ENCODE peak calls at places on chromosomes 12 and 14, in six cellular contexts. Z, J, I, A, N and G are unnamed samples. For H3K36me3 and H3K4me1, the result is how much of the 10 kb centered on the place peaks cover.

GRCh38 chr12:132333766-132334165 is 4.4 kb upstream of the GALNT9 start:
- DNase-seq in N (no peak), J (no peak), A (no peak), I (no peak), Z (no peak), G (no peak)

GRCh38 chr14:85444685-85445084 is 85.3 kb upstream of the FLRT2 start:
- DNase-seq in J (no peak), Z (no peak), A (no peak), N (no peak), I (no peak), G (no peak)

GRCh38 chr12:79454338-79454777 is 236.4 kb downstream of the PAWR start:
- DNase-seq in I (no peak), J (no peak), A (peak), Z (no peak), N (no peak), G (no peak)

GRCh38 chr14:67695394-67695949 is at the start of gene RDH11:
- DNase-seq in I (peak), A (peak), J (peak), N (peak), Z (peak), G (peak)

GRCh38 chr12:57165741-57166140 is 18.3 kb upstream of the LRP1-AS start:
- DNase-seq in A (peak), Z (no peak), I (no peak), N (no peak), J (no peak), G (no peak)

GRCh38 chr12:51846911-51847829 is 1.3 kb downstream of the FIGNL2 start:
- DNase-seq in N (no peak), Z (peak), A (no peak), I (no peak), J (peak), G (peak)

GRCh38 chr14:90288646-90289355 is 32.4 kb downstream of the PSMC1 start:
- DNase-seq in J (no peak), Z (no peak), N (no peak), I (no peak), A (peak), G (no peak)

GRCh38 chr12:93569656-93570551 is 2.6 kb upstream of the SOCS2 start:
- DNase-seq in N (peak), I (peak), A (peak), J (peak), Z (peak), G (peak)

GRCh38 chr12:115199831-115200230 is 515.9 kb upstream of the TBX3 start:
- DNase-seq in A (no peak), J (no peak), N (no peak), Z (no peak), I (no peak), G (no peak)

GRCh38 chr12:27922591-27923139 is 49.9 kb downstream of the PTHLH start:
- DNase-seq in I (no peak), A (no peak), Z (peak), J (no peak), N (no peak), G (no peak)

GRCh38 chr14:76719664-76720063 is 41.6 kb upstream of the VASH1 start:
- DNase-seq in N (no peak), J (no peak), Z (no peak), I (no peak), A (no peak), G (peak)

GRCh38 chr12:96195845-96196451 is 1.8 kb downstream of the ELK3 start:
- DNase-seq in Z (no peak), N (no peak), A (no peak), I (peak), J (peak), G (no peak)

GRCh38 chr14:99274346-99275221 is 2.6 kb upstream of the BCL11B start:
- DNase-seq in N (peak), J (peak), A (peak), I (peak), Z (peak), G (peak)

DNA sequence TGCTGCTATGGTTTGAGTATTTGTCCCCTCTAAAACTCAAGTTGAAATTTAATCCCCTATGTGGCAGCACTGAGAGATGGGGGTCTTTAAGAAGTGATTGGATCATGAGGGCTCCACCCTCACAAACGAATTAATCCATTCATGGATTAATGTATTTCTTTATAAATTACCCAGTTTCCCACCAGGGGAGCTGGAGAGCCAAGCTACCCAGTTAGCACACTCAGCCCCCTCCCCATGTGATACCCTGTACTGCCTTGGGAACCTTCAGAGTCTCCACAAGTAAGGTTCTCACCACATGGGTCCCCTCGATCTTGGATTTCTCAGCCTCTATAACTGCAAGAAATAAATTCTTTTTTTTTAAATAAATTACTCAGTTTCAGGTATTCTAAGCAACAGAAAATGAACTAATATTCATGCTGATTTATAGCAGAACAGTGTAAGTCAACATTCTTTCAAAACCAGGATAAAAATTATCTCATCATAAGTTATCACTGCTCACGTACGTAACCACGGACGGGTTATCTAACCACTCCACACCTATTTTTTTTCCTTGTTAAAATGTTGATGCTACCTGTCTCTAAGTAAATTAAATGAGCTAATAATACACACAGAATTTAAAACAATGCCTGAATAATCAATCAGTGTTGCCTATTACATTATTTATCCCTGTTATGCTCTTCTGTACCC is 3.6 kb downstream of the NAP1L1 start:
- DNase-seq in I (no peak), J (no peak), A (no peak), Z (no peak), N (no peak), G (no peak)
- H3K36me3 ChIP-seq in I (under half), J (under half), A (under half), Z (under half), N (under half), G (under half)

DNA sequence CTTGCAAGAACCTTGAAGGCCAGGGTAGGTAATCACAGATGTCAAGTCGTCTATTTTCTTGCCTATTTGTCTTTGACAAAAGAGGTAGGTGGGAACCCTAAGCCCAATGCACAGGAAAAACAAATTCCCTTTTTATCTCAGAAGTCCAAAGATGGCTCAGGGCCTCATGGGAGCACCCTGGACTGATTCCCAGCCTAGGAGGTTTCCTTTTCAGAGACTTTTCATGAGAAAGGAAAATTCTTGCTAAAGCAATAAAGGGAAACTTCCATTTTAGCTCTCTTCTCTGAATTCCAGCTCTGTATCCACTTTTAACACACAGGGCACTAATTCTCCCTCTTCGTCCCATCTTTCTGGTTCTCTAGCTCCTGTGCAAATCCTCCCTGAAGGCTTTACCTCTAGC is 1.2 kb downstream of the ZNF641 start:
- DNase-seq in Z (no peak), A (no peak), I (no peak), J (no peak), N (no peak), G (no peak)
- H3K4me3 ChIP-seq in Z (no peak), A (no peak), I (peak), J (peak), N (no peak), G (peak)

GRCh38 chr12:66282244-66282643 is 20.0 kb upstream of the HELB start:
- DNase-seq in I (no peak), A (no peak), J (no peak), Z (no peak), N (no peak), G (no peak)

GRCh38 chr12:66290716-66291200 is 11.5 kb upstream of the HELB start:
- DNase-seq in A (peak), N (no peak), J (peak), I (peak), Z (no peak), G (no peak)

GRCh38 chr12:66288121-66288520 is 14.2 kb upstream of the HELB start:
- DNase-seq in A (peak), N (no peak), Z (no peak), I (peak), J (peak), G (no peak)

GRCh38 chr12:66287275-66287674 is 15.0 kb upstream of the HELB start:
- DNase-seq in N (no peak), A (no peak), I (no peak), Z (no peak), J (no peak), G (no peak)
- H3K4me1 ChIP-seq in N (under half), A (under half), I (half or more), Z (under half), J (half or more), G (under half)

GRCh38 chr12:22687677-22688076 is 62.7 kb downstream of the ETNK1 start:
- DNase-seq in I (no peak), N (no peak), J (no peak), Z (no peak), A (no peak), G (no peak)
- H3K36me3 ChIP-seq in I (under half), N (under half), J (under half), Z (under half), A (under half), G (under half)

GRCh38 chr12:123105427-123105826 is 45.5 kb downstream of the PITPNM2 start:
- DNase-seq in I (no peak), Z (no peak), J (no peak), A (no peak), N (no peak), G (no peak)
- H3K4me3 ChIP-seq in I (no peak), Z (no peak), J (no peak), A (no peak), N (no peak), G (peak)

DNA sequence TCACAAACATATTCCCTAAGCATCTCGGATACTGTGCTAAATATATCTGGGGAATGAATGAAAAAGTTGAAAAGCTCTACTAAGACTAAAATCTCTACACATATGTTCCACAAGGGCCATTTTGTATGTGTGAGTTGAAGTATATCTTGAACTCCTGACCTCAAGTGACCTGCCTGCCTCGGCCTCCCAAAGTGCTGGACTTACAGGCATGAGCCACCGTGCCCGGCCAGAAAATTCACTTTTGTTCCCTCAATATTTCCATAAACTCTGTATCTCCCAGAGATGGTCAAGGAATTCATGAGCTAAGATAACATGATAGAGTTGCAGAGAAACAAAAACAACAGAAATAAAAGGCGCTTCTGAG is 1.5 kb upstream of the TUBA1C start:
- DNase-seq in N (no peak), Z (no peak), I (no peak), A (no peak), J (no peak), G (no peak)
- H3K4me1 ChIP-seq in N (under half), Z (under half), I (under half), A (under half), J (under half), G (under half)

DNA sequence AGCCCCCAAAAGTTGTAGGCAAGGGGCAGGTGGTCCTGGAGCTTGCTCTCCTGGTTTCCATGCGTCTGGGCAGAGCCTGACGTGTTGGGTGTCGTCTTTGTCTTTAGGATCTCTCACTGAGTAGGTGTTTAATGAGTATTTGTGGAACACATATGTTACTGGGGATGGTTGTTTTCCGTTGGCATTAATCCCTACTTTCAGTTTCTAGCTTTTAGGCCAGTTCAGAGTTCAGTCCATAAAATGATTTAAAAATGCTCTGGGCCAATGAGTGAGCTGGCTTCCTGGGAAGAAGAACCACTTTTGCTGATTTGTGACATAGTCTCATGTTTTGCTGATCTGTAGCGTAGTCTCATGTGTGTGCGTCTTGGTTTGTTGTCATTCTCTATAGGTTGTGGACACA is 10.9 kb downstream of the AACS start:
- DNase-seq in I (no peak), J (no peak), N (no peak), A (peak), Z (no peak), G (no peak)
- H3K36me3 ChIP-seq in I (under half), J (under half), N (under half), A (under half), Z (under half), G (under half)

DNA sequence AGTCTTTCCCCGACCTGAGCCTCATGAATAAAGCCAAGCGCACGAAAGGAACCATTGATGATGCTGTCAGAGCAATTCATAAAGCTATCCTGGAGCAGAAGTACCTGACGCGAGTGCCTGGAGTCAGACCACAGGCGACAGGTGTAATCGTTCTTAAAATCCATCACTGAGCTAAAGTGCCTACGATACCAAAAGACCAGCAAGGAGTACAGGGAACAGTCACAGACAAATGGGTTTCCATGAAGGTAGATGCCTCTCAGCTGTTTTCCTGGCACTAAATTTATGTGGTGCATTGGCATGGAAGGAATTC is 1.4 kb upstream of the PCED1B start:
- DNase-seq in I (no peak), A (no peak), J (no peak), N (no peak), Z (no peak), G (no peak)
- H3K4me3 ChIP-seq in I (peak), A (no peak), J (peak), N (no peak), Z (no peak), G (peak)